ENCODE peak calls at places on chromosome 11, in seven cellular contexts. B is MG63; P is HFF-Myc; T is stimulated activated CD8-positive, alpha-beta memory T cell treated with anti-CD3 and anti-CD28 coated beads, Interleukin-7, amount 100 ng/mL, for 48 hours; X is stomach; M is GDM1; F is HTR-8/SVneo. D is an unnamed sample.
A peak's percentile ranks its signal among the peaks of the same experiment; 100 is the strongest.

GRCh38 chr11:26134053-26134452 is 197.9 kb upstream of the ANO3 start:
- DNase-seq in B (no peak), P (no peak), T (no peak), X (no peak), M (no peak), F (no peak), D (no peak)

GRCh38 chr11:79367844-79368243 is 73.0 kb downstream of the TENM4 start:
- DNase-seq in B (no peak), P (no peak), T (no peak), X (no peak), M (no peak), F (no peak), D (no peak)

GRCh38 chr11:74849525-74850391 is 99.1 kb downstream of the XRRA1 start:
- DNase-seq in B (peak; percentile 77), P (peak; percentile 11), T (no peak), X (no peak), M (no peak), F (peak; percentile 64), D (no peak)

GRCh38 chr11:57604289-57605010 is 7.0 kb downstream of the SERPING1 start:
- DNase-seq in B (no peak), P (no peak), T (no peak), X (no peak), M (peak; percentile 61), F (no peak), D (no peak)

GRCh38 chr11:78270993-78271392 is 82.3 kb downstream of the USP35 start:
- DNase-seq in B (no peak), P (no peak), T (no peak), X (no peak), M (no peak), F (no peak), D (no peak)

GRCh38 chr11:89381094-89381493 is 110.1 kb downstream of the NOX4 start:
- DNase-seq in B (peak; percentile 78), P (peak; percentile 92), T (no peak), X (no peak), M (no peak), F (peak; percentile 39), D (no peak)

GRCh38 chr11:22903782-22904181 is 43.5 kb upstream of the CCDC179 start:
- DNase-seq in B (no peak), P (no peak), T (no peak), X (no peak), M (no peak), F (no peak), D (no peak)

GRCh38 chr11:122197055-122197987 is 81.3 kb upstream of the BLID start:
- DNase-seq in B (peak; percentile 93), P (peak; percentile 98), T (no peak), X (no peak), M (no peak), F (peak; percentile 85), D (no peak)

GRCh38 chr11:110000858-110001257 is 92.3 kb upstream of the ZC3H12C start:
- DNase-seq in B (peak; percentile 30), P (no peak), T (no peak), X (no peak), M (no peak), F (no peak), D (no peak)

GRCh38 chr11:22472306-22472705 is 134.1 kb downstream of the SLC17A6 start:
- DNase-seq in B (no peak), P (no peak), T (no peak), X (no peak), M (no peak), F (no peak), D (no peak)

GRCh38 chr11:16606784-16607674 is 131.4 kb upstream of the C11orf58 start:
- DNase-seq in B (no peak), P (no peak), T (no peak), X (peak; percentile 28), M (no peak), F (no peak), D (no peak)

GRCh38 chr11:16448123-16448717 is 91.9 kb upstream of the SOX6 start:
- DNase-seq in B (no peak), P (no peak), T (no peak), X (no peak), M (no peak), F (no peak), D (no peak)

GRCh38 chr11:62143727-62144126 is 19.9 kb downstream of the INCENP start:
- DNase-seq in B (no peak), P (no peak), T (no peak), X (peak; percentile 13), M (no peak), F (no peak), D (no peak)

GRCh38 chr11:117766576-117766975 is 30.4 kb downstream of the DSCAML1 start:
- DNase-seq in B (no peak), P (no peak), T (no peak), X (no peak), M (no peak), F (no peak), D (no peak)

GRCh38 chr11:119441898-119442243 is 18.9 kb upstream of the THY1 start:
- DNase-seq in B (no peak), P (no peak), T (no peak), X (no peak), M (no peak), F (no peak), D (no peak)

GRCh38 chr11:134036484-134037092 is 32.3 kb upstream of the JAM3 start:
- DNase-seq in B (no peak), P (no peak), T (no peak), X (no peak), M (no peak), F (no peak), D (no peak)

GRCh38 chr11:18878211-18878610 is 61.0 kb downstream of the MRGPRX1 start:
- DNase-seq in B (no peak), P (no peak), T (no peak), X (no peak), M (no peak), F (no peak), D (no peak)

GRCh38 chr11:69089258-69089657 is 40.5 kb downstream of the TPCN2 start:
- DNase-seq in B (peak; percentile 81), P (peak; percentile 42), T (no peak), X (peak; percentile 63), M (no peak), F (no peak), D (no peak)

GRCh38 chr11:64878223-64878493 is 263 bp downstream of the EHD1 start:
- DNase-seq in B (no peak), P (no peak), T (no peak), X (no peak), M (no peak), F (no peak), D (no peak)

GRCh38 chr11:69636512-69636866 is 4.5 kb upstream of the CCND1 start:
- DNase-seq in B (no peak), P (peak; percentile 85), T (no peak), X (peak; percentile 62), M (no peak), F (peak; percentile 69), D (no peak)

GRCh38 chr11:46588131-46588530 is 5.7 kb downstream of the AMBRA1 start:
- DNase-seq in B (no peak), P (no peak), T (no peak), X (no peak), M (no peak), F (no peak), D (no peak)

GRCh38 chr11:46901156-46901555 is 17.2 kb downstream of the LRP4 start:
- DNase-seq in B (no peak), P (no peak), T (no peak), X (no peak), M (no peak), F (no peak), D (no peak)

GRCh38 chr11:35134403-35135126 is 4.4 kb upstream of the CD44 start:
- DNase-seq in B (no peak), P (peak; percentile 66), T (no peak), X (no peak), M (no peak), F (no peak), D (no peak)

GRCh38 chr11:127843483-127844396 is 743.6 kb downstream of the ETS1 start:
- DNase-seq in B (peak; percentile 71), P (peak; percentile 47), T (peak; percentile 54), X (peak; percentile 67), M (peak; percentile 28), F (peak; percentile 10), D (no peak)

GRCh38 chr11:36793542-36793926 is 195.5 kb upstream of the RAG2 start:
- DNase-seq in B (no peak), P (no peak), T (no peak), X (no peak), M (no peak), F (no peak), D (no peak)

GRCh38 chr11:1493650-1494244 is 7.2 kb upstream of the MOB2 start:
- DNase-seq in B (no peak), P (no peak), T (no peak), X (no peak), M (no peak), F (no peak), D (no peak)

GRCh38 chr11:67053896-67054850 is 2.5 kb upstream of the RHOD start:
- DNase-seq in B (peak; percentile 56), P (no peak), T (peak; percentile 32), X (peak; percentile 63), M (peak; percentile 24), F (peak; percentile 81), D (no peak)

GRCh38 chr11:43419460-43419859 is 60.7 kb downstream of the TTC17 start:
- DNase-seq in B (no peak), P (peak; percentile 21), T (no peak), X (peak; percentile 41), M (no peak), F (peak; percentile 8), D (no peak)

GRCh38 chr11:69014084-69014935 is 1.3 kb upstream of the MRGPRF start:
- DNase-seq in B (peak; percentile 47), P (no peak), T (no peak), X (peak; percentile 44), M (no peak), F (no peak), D (no peak)

GRCh38 chr11:45045692-45046471 is 95.2 kb upstream of the TP53I11 start:
- DNase-seq in B (peak; percentile 62), P (no peak), T (no peak), X (peak; percentile 31), M (peak; percentile 8), F (peak; percentile 26), D (no peak)

D was measured in natural killer cell treated with Interleukin-12 subunit alpha and Interleukin-12 subunit beta and Interleukin-15 and Interleukin-18, amount 100 ng/mL, for 72 hours.